ENCODE peak calls at places on chromosomes 6 and 20, in nine cellular contexts. One of them, this sample, is unnamed.

GRCh38 chr6:149761438-149761837 is 11.9 kb downstream of the PCMT1 start:
- DNase-seq in nephron progenitor cell: no peak
- DNase-seq in foreskin fibroblast: no peak
- DNase-seq in natural killer cell: no peak
- DNase-seq in RWPE1: no peak
- DNase-seq in activated B cell treated with CpG ODN at 0.5 μM for 24 hours: no peak
- DNase-seq in AG10803: no peak
- DNase-seq in HFF-Myc: no peak
- DNase-seq in WTC11: no peak
- DNase-seq in this sample: no peak

GRCh38 chr6:62150048-62150663 is 135.9 kb downstream of the KHDRBS2 start:
- DNase-seq in nephron progenitor cell: peak; percentile 28
- DNase-seq in foreskin fibroblast: peak; percentile 4
- DNase-seq in natural killer cell: no peak
- DNase-seq in RWPE1: peak; percentile 30
- DNase-seq in activated B cell treated with CpG ODN at 0.5 μM for 24 hours: no peak
- DNase-seq in AG10803: peak; percentile 30
- DNase-seq in HFF-Myc: peak; percentile 1
- DNase-seq in WTC11: no peak
- DNase-seq in this sample: no peak

GRCh38 chr6:91718198-91718597 is 1131.3 kb upstream of the MAP3K7 start:
- DNase-seq in nephron progenitor cell: no peak
- DNase-seq in foreskin fibroblast: no peak
- DNase-seq in natural killer cell: no peak
- DNase-seq in RWPE1: no peak
- DNase-seq in activated B cell treated with CpG ODN at 0.5 μM for 24 hours: no peak
- DNase-seq in AG10803: no peak
- DNase-seq in HFF-Myc: no peak
- DNase-seq in WTC11: no peak
- DNase-seq in this sample: no peak

GRCh38 chr6:53107091-53107490 is 41.5 kb downstream of the GCM1 start:
- DNase-seq in nephron progenitor cell: no peak
- DNase-seq in foreskin fibroblast: peak; percentile 61
- DNase-seq in natural killer cell: no peak
- DNase-seq in RWPE1: no peak
- DNase-seq in activated B cell treated with CpG ODN at 0.5 μM for 24 hours: no peak
- DNase-seq in AG10803: peak; percentile 79
- DNase-seq in HFF-Myc: no peak
- DNase-seq in WTC11: no peak
- DNase-seq in this sample: no peak

GRCh38 chr6:128079026-128079425 is 178.2 kb upstream of the THEMIS start:
- DNase-seq in nephron progenitor cell: no peak
- DNase-seq in foreskin fibroblast: no peak
- DNase-seq in natural killer cell: no peak
- DNase-seq in RWPE1: no peak
- DNase-seq in activated B cell treated with CpG ODN at 0.5 μM for 24 hours: no peak
- DNase-seq in AG10803: peak; percentile 6
- DNase-seq in HFF-Myc: no peak
- DNase-seq in WTC11: no peak
- DNase-seq in this sample: no peak

GRCh38 chr6:156658596-156659316 is 118.4 kb upstream of the ARID1B start:
- DNase-seq in nephron progenitor cell: no peak
- DNase-seq in foreskin fibroblast: peak; percentile 16
- DNase-seq in natural killer cell: no peak
- DNase-seq in RWPE1: no peak
- DNase-seq in activated B cell treated with CpG ODN at 0.5 μM for 24 hours: no peak
- DNase-seq in AG10803: peak; percentile 34
- DNase-seq in HFF-Myc: no peak
- DNase-seq in WTC11: no peak
- DNase-seq in this sample: no peak

GRCh38 chr6:836276-836853 is 143.4 kb upstream of the EXOC2 start:
- DNase-seq in nephron progenitor cell: no peak
- DNase-seq in foreskin fibroblast: peak; percentile 26
- DNase-seq in natural killer cell: no peak
- DNase-seq in RWPE1: peak; percentile 51
- DNase-seq in activated B cell treated with CpG ODN at 0.5 μM for 24 hours: no peak
- DNase-seq in AG10803: no peak
- DNase-seq in HFF-Myc: no peak
- DNase-seq in WTC11: no peak
- DNase-seq in this sample: no peak

GRCh38 chr6:16635810-16636602 is 125.3 kb downstream of the ATXN1 start:
- DNase-seq in nephron progenitor cell: no peak
- DNase-seq in foreskin fibroblast: peak; percentile 45
- DNase-seq in natural killer cell: no peak
- DNase-seq in RWPE1: peak; percentile 18
- DNase-seq in activated B cell treated with CpG ODN at 0.5 μM for 24 hours: no peak
- DNase-seq in AG10803: peak; percentile 77
- DNase-seq in HFF-Myc: peak; percentile 21
- DNase-seq in WTC11: peak; percentile 16
- DNase-seq in this sample: no peak

GRCh38 chr20:23667666-23668065 is 21.2 kb downstream of the CST4 start:
- DNase-seq in nephron progenitor cell: no peak
- DNase-seq in foreskin fibroblast: no peak
- DNase-seq in natural killer cell: no peak
- DNase-seq in RWPE1: no peak
- DNase-seq in activated B cell treated with CpG ODN at 0.5 μM for 24 hours: no peak
- DNase-seq in AG10803: no peak
- DNase-seq in HFF-Myc: no peak
- DNase-seq in WTC11: no peak
- DNase-seq in this sample: no peak

GRCh38 chr20:57622579-57623381 is 2.6 kb upstream of the ZBP1 start:
- DNase-seq in nephron progenitor cell: peak; percentile 74
- DNase-seq in foreskin fibroblast: peak; percentile 45
- DNase-seq in natural killer cell: no peak
- DNase-seq in RWPE1: peak; percentile 99
- DNase-seq in activated B cell treated with CpG ODN at 0.5 μM for 24 hours: peak; percentile 47
- DNase-seq in AG10803: peak; percentile 42
- DNase-seq in HFF-Myc: peak; percentile 49
- DNase-seq in WTC11: peak; percentile 85
- DNase-seq in this sample: peak; percentile 66

GRCh38 chr20:62685781-62686555 is 22.7 kb upstream of the NTSR1 start:
- DNase-seq in nephron progenitor cell: peak; percentile 40
- DNase-seq in foreskin fibroblast: no peak
- DNase-seq in natural killer cell: no peak
- DNase-seq in RWPE1: no peak
- DNase-seq in activated B cell treated with CpG ODN at 0.5 μM for 24 hours: no peak
- DNase-seq in AG10803: no peak
- DNase-seq in HFF-Myc: no peak
- DNase-seq in WTC11: no peak
- DNase-seq in this sample: no peak

GRCh38 chr20:1951436-1952115 is 42.3 kb downstream of the PDYN start:
- DNase-seq in nephron progenitor cell: no peak
- DNase-seq in foreskin fibroblast: no peak
- DNase-seq in natural killer cell: no peak
- DNase-seq in RWPE1: no peak
- DNase-seq in activated B cell treated with CpG ODN at 0.5 μM for 24 hours: no peak
- DNase-seq in AG10803: no peak
- DNase-seq in HFF-Myc: no peak
- DNase-seq in WTC11: no peak
- DNase-seq in this sample: no peak

DNA sequence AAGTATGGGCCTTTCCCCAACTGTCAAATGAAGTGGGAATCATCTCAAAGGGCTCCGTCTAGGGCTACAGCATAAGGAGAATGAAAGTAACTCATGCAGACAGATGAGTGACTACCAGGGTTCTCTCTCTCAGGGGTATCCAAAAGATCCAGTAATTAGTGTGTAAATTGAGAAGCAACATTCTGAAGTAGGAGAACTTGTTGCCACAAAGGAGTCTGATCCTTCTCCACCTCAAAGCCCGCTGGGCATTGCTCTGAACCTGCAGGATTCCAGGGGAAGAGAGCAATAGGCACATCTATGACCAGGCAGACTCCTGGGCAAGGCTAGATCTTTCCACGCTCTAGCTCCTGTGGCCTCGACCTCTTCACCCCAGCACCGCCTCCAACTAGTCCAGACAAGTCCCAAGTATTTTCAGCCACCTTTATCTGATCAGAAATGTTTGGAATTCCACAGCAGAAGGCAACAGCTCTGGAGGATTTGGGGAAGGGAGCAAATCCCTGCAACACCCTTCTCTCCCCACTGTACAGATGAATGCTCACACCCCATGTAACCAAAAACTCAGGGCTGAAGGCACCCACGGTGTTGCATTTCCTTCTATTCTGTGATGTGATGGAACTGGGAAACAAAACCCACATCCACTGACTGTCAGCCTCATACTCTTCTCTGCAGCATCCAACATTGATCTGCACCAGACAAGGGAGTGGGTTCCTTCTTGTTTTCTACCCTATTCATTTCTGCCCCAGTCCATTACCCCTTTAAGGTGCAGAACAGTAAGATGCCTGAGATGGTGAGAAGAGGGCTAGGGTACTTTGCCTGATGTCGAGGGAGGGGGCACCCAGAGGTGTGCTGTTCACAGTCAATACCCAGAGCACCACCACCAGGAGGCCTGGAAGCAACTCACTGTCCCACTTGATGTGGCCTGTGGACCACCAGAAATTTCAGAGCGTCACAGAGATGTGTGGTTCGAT is 41.0 kb downstream of the COX4I2 start:
- DNase-seq in nephron progenitor cell: peak; percentile 33
- DNase-seq in foreskin fibroblast: no peak
- DNase-seq in natural killer cell: no peak
- DNase-seq in RWPE1: peak; percentile 96
- DNase-seq in activated B cell treated with CpG ODN at 0.5 μM for 24 hours: no peak
- DNase-seq in AG10803: peak; percentile 52
- DNase-seq in HFF-Myc: no peak
- DNase-seq in WTC11: no peak
- DNase-seq in this sample: no peak
- TF ChIP-seq CTCF in nephron progenitor cell: no peak
- TF ChIP-seq CTCF in foreskin fibroblast: peak; percentile 11
- TF ChIP-seq CTCF in natural killer cell: no peak
- TF ChIP-seq CTCF in RWPE1: no peak
- TF ChIP-seq CTCF in activated B cell treated with CpG ODN at 0.5 μM for 24 hours: no peak
- TF ChIP-seq CTCF in AG10803: no peak
- TF ChIP-seq CTCF in HFF-Myc: no peak
- TF ChIP-seq CTCF in WTC11: no peak
- TF ChIP-seq CTCF in this sample: no peak

DNA sequence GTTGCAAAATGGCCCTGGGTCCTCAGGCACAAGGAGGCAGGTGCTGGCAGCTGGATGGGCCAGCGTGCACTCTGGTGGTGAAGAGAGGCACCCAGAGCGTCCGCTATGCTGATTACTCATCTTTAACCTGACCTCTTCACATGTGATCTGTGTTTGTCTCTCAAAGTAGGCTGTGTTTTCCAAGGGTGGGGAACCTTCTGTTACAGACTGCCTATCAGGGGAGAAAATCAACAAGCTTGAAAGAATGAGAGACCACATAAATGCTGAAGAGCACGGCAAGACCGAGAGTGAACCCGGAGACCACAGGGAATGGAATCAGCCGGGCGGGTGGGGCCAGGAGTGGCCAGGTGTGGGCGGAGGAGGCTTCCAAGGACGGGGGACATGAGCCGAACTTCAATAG is 16.2 kb downstream of the BNIP5 start:
- DNase-seq in nephron progenitor cell: no peak
- DNase-seq in foreskin fibroblast: no peak
- DNase-seq in natural killer cell: no peak
- DNase-seq in RWPE1: peak; percentile 8
- DNase-seq in activated B cell treated with CpG ODN at 0.5 μM for 24 hours: no peak
- DNase-seq in AG10803: no peak
- DNase-seq in HFF-Myc: no peak
- DNase-seq in WTC11: no peak
- DNase-seq in this sample: no peak
- TF ChIP-seq CTCF in nephron progenitor cell: no peak
- TF ChIP-seq CTCF in foreskin fibroblast: no peak
- TF ChIP-seq CTCF in natural killer cell: no peak
- TF ChIP-seq CTCF in RWPE1: no peak
- TF ChIP-seq CTCF in activated B cell treated with CpG ODN at 0.5 μM for 24 hours: no peak
- TF ChIP-seq CTCF in AG10803: no peak
- TF ChIP-seq CTCF in HFF-Myc: no peak
- TF ChIP-seq CTCF in WTC11: no peak
- TF ChIP-seq CTCF in this sample: no peak

DNA sequence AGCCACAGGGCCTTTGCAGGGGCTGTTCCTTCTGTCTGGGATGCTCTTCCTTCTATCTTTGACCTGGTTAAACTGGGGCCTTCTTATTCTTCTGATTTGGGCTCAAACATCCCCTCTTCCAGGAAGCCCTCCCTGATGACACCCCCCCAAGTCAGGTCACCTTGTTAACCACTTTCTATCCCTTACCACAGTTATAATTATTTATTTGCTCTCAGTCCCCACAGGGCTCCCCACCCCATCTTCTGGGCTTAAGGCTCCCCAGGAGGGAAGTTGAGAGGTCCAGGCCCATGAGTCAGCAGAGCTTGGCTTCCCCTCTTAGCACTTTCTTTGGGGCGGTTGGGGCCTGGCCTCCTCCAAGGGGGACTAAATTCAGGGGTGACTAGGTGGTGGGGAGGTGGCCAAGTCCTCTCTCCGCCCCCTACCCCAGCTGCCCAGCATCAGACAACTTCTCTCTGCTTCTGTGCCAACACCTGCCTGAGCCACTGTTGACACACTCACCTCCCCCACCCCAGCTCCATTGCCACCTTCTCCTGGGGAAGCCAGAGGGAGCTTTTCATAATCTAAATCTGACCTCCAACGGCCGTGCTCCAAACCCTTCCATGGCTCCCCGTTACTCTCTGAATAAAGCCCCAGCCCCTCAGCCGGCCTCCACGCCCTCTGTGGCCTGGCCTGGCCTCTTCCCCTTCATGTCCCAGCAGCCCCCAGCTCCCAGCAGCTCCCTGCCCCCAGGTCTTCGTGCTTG is 70.0 kb downstream of the CEBPB start:
- DNase-seq in nephron progenitor cell: no peak
- DNase-seq in foreskin fibroblast: no peak
- DNase-seq in natural killer cell: no peak
- DNase-seq in RWPE1: no peak
- DNase-seq in activated B cell treated with CpG ODN at 0.5 μM for 24 hours: no peak
- DNase-seq in AG10803: no peak
- DNase-seq in HFF-Myc: no peak
- DNase-seq in WTC11: no peak
- DNase-seq in this sample: no peak
- TF ChIP-seq CTCF in nephron progenitor cell: no peak
- TF ChIP-seq CTCF in foreskin fibroblast: no peak
- TF ChIP-seq CTCF in natural killer cell: no peak
- TF ChIP-seq CTCF in RWPE1: no peak
- TF ChIP-seq CTCF in activated B cell treated with CpG ODN at 0.5 μM for 24 hours: no peak
- TF ChIP-seq CTCF in AG10803: no peak
- TF ChIP-seq CTCF in HFF-Myc: no peak
- TF ChIP-seq CTCF in WTC11: no peak
- TF ChIP-seq CTCF in this sample: no peak

GRCh38 chr6:166443166-166443565 is 60.4 kb upstream of the MPC1 start:
- DNase-seq in nephron progenitor cell: no peak
- DNase-seq in foreskin fibroblast: no peak
- DNase-seq in natural killer cell: no peak
- DNase-seq in RWPE1: no peak
- DNase-seq in activated B cell treated with CpG ODN at 0.5 μM for 24 hours: no peak
- DNase-seq in AG10803: no peak
- DNase-seq in HFF-Myc: no peak
- DNase-seq in WTC11: no peak
- DNase-seq in this sample: no peak
- TF ChIP-seq CTCF in nephron progenitor cell: no peak
- TF ChIP-seq CTCF in foreskin fibroblast: no peak
- TF ChIP-seq CTCF in natural killer cell: no peak
- TF ChIP-seq CTCF in RWPE1: no peak
- TF ChIP-seq CTCF in activated B cell treated with CpG ODN at 0.5 μM for 24 hours: no peak
- TF ChIP-seq CTCF in AG10803: peak; percentile 2
- TF ChIP-seq CTCF in HFF-Myc: no peak
- TF ChIP-seq CTCF in WTC11: no peak
- TF ChIP-seq CTCF in this sample: no peak

This sample was measured in progenitor cell of endocrine pancreas.